ENCODE peak calls at places on chromosome 1, in nine cellular contexts. N, Z, V, P, L, U, W, Y and O are unnamed samples.

GRCh38 chr1:66768935-66769334 is 16.7 kb downstream of the DYNLT5 start:
- DNase-seq in N (no peak), Z (no peak), V (no peak), P (no peak), L (no peak), U (no peak), W (no peak), Y (no peak), O (peak)

GRCh38 chr1:79614762-79615161 is 608.2 kb upstream of the ADGRL4 start:
- DNase-seq in N (no peak), Z (no peak), V (no peak), P (no peak), L (no peak), U (peak), W (peak), Y (peak), O (no peak)

GRCh38 chr1:24324903-24325302 is 5.7 kb downstream of the GRHL3 start:
- DNase-seq in N (no peak), Z (no peak), V (no peak), P (no peak), L (no peak), U (no peak), W (no peak), Y (no peak), O (no peak)

GRCh38 chr1:21852282-21853129 is 40.4 kb downstream of the LDLRAD2 start:
- DNase-seq in N (no peak), Z (no peak), V (no peak), P (no peak), L (no peak), U (no peak), W (no peak), Y (no peak), O (peak)

GRCh38 chr1:169594391-169594790 is 8.1 kb upstream of the F5 start:
- DNase-seq in N (no peak), Z (no peak), V (no peak), P (no peak), L (no peak), U (no peak), W (no peak), Y (no peak), O (no peak)

GRCh38 chr1:112727716-112728115 is 12.6 kb upstream of the PPM1J start:
- DNase-seq in N (no peak), Z (no peak), V (no peak), P (no peak), L (no peak), U (no peak), W (no peak), Y (no peak), O (no peak)

GRCh38 chr1:8211620-8212442 is 106.1 kb upstream of the SLC45A1 start:
- DNase-seq in N (no peak), Z (no peak), V (peak), P (no peak), L (no peak), U (peak), W (peak), Y (peak), O (no peak)

GRCh38 chr1:36752891-36753361 is 270.2 kb upstream of the CSF3R start:
- DNase-seq in N (no peak), Z (no peak), V (no peak), P (no peak), L (no peak), U (no peak), W (no peak), Y (no peak), O (no peak)

GRCh38 chr1:214107322-214108096 is 119.7 kb downstream of the PROX1 start:
- DNase-seq in N (no peak), Z (no peak), V (no peak), P (no peak), L (no peak), U (peak), W (no peak), Y (peak), O (no peak)

GRCh38 chr1:207393610-207394009 is 60.5 kb upstream of the CR2 start:
- DNase-seq in N (no peak), Z (no peak), V (peak), P (no peak), L (no peak), U (peak), W (peak), Y (peak), O (no peak)

GRCh38 chr1:90780981-90781380 is 63.9 kb upstream of the BARHL2 start:
- DNase-seq in N (no peak), Z (no peak), V (no peak), P (no peak), L (no peak), U (no peak), W (no peak), Y (no peak), O (no peak)

GRCh38 chr1:68308034-68308433 is 75.7 kb upstream of the WLS start:
- DNase-seq in N (no peak), Z (no peak), V (no peak), P (no peak), L (no peak), U (no peak), W (no peak), Y (no peak), O (no peak)

GRCh38 chr1:160149235-160149634 is 2.2 kb upstream of the ATP1A4 start:
- DNase-seq in N (no peak), Z (no peak), V (no peak), P (no peak), L (no peak), U (no peak), W (no peak), Y (peak), O (no peak)

GRCh38 chr1:79353224-79353623 is 346.7 kb upstream of the ADGRL4 start:
- DNase-seq in N (no peak), Z (no peak), V (peak), P (no peak), L (no peak), U (peak), W (peak), Y (peak), O (peak)

GRCh38 chr1:211967704-211968103 is 67.7 kb downstream of the INTS7 start:
- DNase-seq in N (no peak), Z (no peak), V (no peak), P (no peak), L (no peak), U (peak), W (no peak), Y (no peak), O (no peak)

GRCh38 chr1:217472915-217473314 is 158.0 kb downstream of the GPATCH2 start:
- DNase-seq in N (no peak), Z (no peak), V (no peak), P (no peak), L (no peak), U (no peak), W (no peak), Y (no peak), O (no peak)

GRCh38 chr1:21022279-21023040 is 154.2 kb downstream of the EIF4G3 start:
- DNase-seq in N (no peak), Z (no peak), V (peak), P (peak), L (peak), U (peak), W (peak), Y (peak), O (peak)

GRCh38 chr1:24302209-24302611 is 16.9 kb upstream of the GRHL3 start:
- DNase-seq in N (no peak), Z (no peak), V (no peak), P (no peak), L (no peak), U (peak), W (no peak), Y (no peak), O (no peak)

GRCh38 chr1:180500689-180501088 is 1.7 kb downstream of the ACBD6 start:
- DNase-seq in N (no peak), Z (no peak), V (no peak), P (no peak), L (no peak), U (no peak), W (no peak), Y (no peak), O (no peak)

GRCh38 chr1:33161061-33161681 is 20.7 kb downstream of the TRIM62 start:
- DNase-seq in N (no peak), Z (no peak), V (no peak), P (peak), L (no peak), U (no peak), W (no peak), Y (peak), O (no peak)

GRCh38 chr1:12172042-12172851 is 5.5 kb downstream of the TNFRSF1B start:
- DNase-seq in N (no peak), Z (peak), V (no peak), P (no peak), L (no peak), U (no peak), W (no peak), Y (no peak), O (no peak)

GRCh38 chr1:26788836-26789611 is 1.3 kb downstream of the PIGV start:
- DNase-seq in N (peak), Z (peak), V (no peak), P (peak), L (peak), U (peak), W (peak), Y (peak), O (peak)

GRCh38 chr1:6581561-6582305 is 1.9 kb downstream of the ZBTB48 start:
- DNase-seq in N (no peak), Z (no peak), V (no peak), P (no peak), L (no peak), U (no peak), W (no peak), Y (no peak), O (no peak)
- H3K4me3 ChIP-seq in N (no peak), Z (no peak), V (no peak), P (no peak), L (no peak), U (peak), W (no peak), Y (no peak), O (no peak)

GRCh38 chr1:29708818-29709710 is 472.7 kb downstream of the PTPRU start:
- DNase-seq in N (no peak), Z (no peak), V (no peak), P (no peak), L (no peak), U (peak), W (peak), Y (peak), O (no peak)
- H3K4me3 ChIP-seq in N (no peak), Z (no peak), V (no peak), P (no peak), L (no peak), U (no peak), W (no peak), Y (no peak), O (no peak)

GRCh38 chr1:234760303-234760723 is 150.3 kb upstream of the IRF2BP2 start:
- DNase-seq in N (no peak), Z (no peak), V (no peak), P (no peak), L (no peak), U (no peak), W (no peak), Y (no peak), O (no peak)

GRCh38 chr1:234765181-234765580 is 155.2 kb upstream of the IRF2BP2 start:
- DNase-seq in N (no peak), Z (no peak), V (no peak), P (no peak), L (no peak), U (no peak), W (no peak), Y (no peak), O (no peak)

GRCh38 chr1:234765672-234766071 is 155.7 kb upstream of the IRF2BP2 start:
- DNase-seq in N (no peak), Z (no peak), V (no peak), P (peak), L (no peak), U (no peak), W (no peak), Y (no peak), O (no peak)

GRCh38 chr1:234763361-234763760 is 153.4 kb upstream of the IRF2BP2 start:
- DNase-seq in N (no peak), Z (no peak), V (no peak), P (no peak), L (no peak), U (no peak), W (no peak), Y (no peak), O (no peak)

GRCh38 chr1:234763910-234764309 is 153.9 kb upstream of the IRF2BP2 start:
- DNase-seq in N (no peak), Z (no peak), V (no peak), P (no peak), L (no peak), U (no peak), W (no peak), Y (no peak), O (no peak)
- H3K4me3 ChIP-seq in N (no peak), Z (no peak), V (no peak), P (no peak), L (no peak), U (no peak), W (no peak), Y (no peak), O (no peak)

GRCh38 chr1:227356582-227357228 is 38.4 kb upstream of the CDC42BPA start:
- DNase-seq in N (no peak), Z (no peak), V (no peak), P (no peak), L (no peak), U (peak), W (no peak), Y (no peak), O (peak)
- H3K4me3 ChIP-seq in N (no peak), Z (no peak), V (no peak), P (no peak), L (no peak), U (no peak), W (no peak), Y (no peak), O (no peak)

DNA sequence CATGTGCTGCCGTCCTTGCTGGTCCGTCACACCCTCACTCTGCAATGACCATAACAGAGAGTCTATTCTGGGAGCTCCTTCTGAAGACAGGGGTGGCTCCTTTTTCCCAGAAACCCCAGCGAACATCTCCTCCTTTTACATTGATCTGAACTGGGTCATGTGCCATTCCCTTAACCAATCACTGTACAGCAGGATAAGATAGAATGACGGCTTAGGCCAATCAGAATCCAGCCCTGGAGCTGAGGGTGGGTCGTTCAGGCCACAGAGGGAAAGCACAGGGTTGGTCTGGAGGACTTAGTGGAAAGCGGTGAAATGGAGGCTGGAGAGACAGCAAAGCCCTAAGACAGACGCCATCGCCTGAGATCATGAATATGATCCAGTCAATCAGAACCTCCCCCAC is 740.0 kb downstream of the MATN1 start:
- DNase-seq in N (no peak), Z (no peak), V (no peak), P (no peak), L (no peak), U (no peak), W (no peak), Y (no peak), O (no peak)
- H3K4me3 ChIP-seq in N (no peak), Z (no peak), V (no peak), P (no peak), L (no peak), U (no peak), W (no peak), Y (no peak), O (no peak)

GRCh38 chr1:46401514-46401913 is 7.4 kb downstream of the FAAH start:
- DNase-seq in N (no peak), Z (no peak), V (no peak), P (no peak), L (no peak), U (peak), W (no peak), Y (peak), O (no peak)

GRCh38 chr1:46399307-46399706 is 5.2 kb downstream of the FAAH start:
- DNase-seq in N (no peak), Z (no peak), V (no peak), P (no peak), L (no peak), U (no peak), W (no peak), Y (no peak), O (no peak)

GRCh38 chr1:46403916-46404315 is 9.8 kb downstream of the FAAH start:
- DNase-seq in N (no peak), Z (no peak), V (no peak), P (no peak), L (no peak), U (no peak), W (no peak), Y (no peak), O (no peak)

GRCh38 chr1:46401964-46402626 is 8.0 kb downstream of the FAAH start:
- DNase-seq in N (no peak), Z (no peak), V (peak), P (peak), L (no peak), U (peak), W (peak), Y (peak), O (no peak)

GRCh38 chr1:46400398-46400797 is 6.3 kb downstream of the FAAH start:
- DNase-seq in N (no peak), Z (no peak), V (no peak), P (no peak), L (no peak), U (no peak), W (no peak), Y (no peak), O (no peak)
- H3K4me3 ChIP-seq in N (no peak), Z (no peak), V (no peak), P (no peak), L (no peak), U (no peak), W (no peak), Y (no peak), O (no peak)